ENCODE peak calls at places on chromosomes 7 and 10, in five cellular contexts. T is mammary epithelial cell, V is gastrocnemius medialis, F is kidney, C is Peyer's patch. Y is an unnamed sample.

GRCh38 chr10:110525349-110526260 is 27.9 kb downstream of the DUSP5 start:
- DNase-seq in T (peak; percentile 77), V (no peak), F (no peak), C (no peak), Y (no peak)

GRCh38 chr10:71752391-71753090 is 20.8 kb downstream of the VSIR start:
- DNase-seq in T (no peak), V (no peak), F (peak; percentile 71), C (peak; percentile 83), Y (no peak)

GRCh38 chr7:40531946-40532345 is 397.1 kb downstream of the SUGCT start:
- DNase-seq in T (no peak), V (no peak), F (no peak), C (no peak), Y (no peak)

GRCh38 chr10:50501899-50502556 is 121.7 kb downstream of the SGMS1 start:
- DNase-seq in T (peak; percentile 14), V (no peak), F (no peak), C (no peak), Y (no peak)

GRCh38 chr7:157612664-157613561 is 276.1 kb downstream of the DNAJB6 start:
- DNase-seq in T (no peak), V (no peak), F (peak; percentile 83), C (peak; percentile 69), Y (no peak)

GRCh38 chr10:13346280-13346819 is 1.7 kb downstream of the SEPHS1 start:
- DNase-seq in T (peak; percentile 49), V (no peak), F (no peak), C (no peak), Y (no peak)

GRCh38 chr7:46157931-46158330 is 236.9 kb upstream of the IGFBP3 start:
- DNase-seq in T (no peak), V (no peak), F (no peak), C (no peak), Y (no peak)

GRCh38 chr7:53491041-53491440 is 455.6 kb downstream of the POM121L12 start:
- DNase-seq in T (no peak), V (no peak), F (no peak), C (no peak), Y (no peak)

GRCh38 chr7:125934539-125934938 is 1004.9 kb upstream of the POT1 start:
- DNase-seq in T (peak; percentile 68), V (no peak), F (no peak), C (no peak), Y (no peak)

GRCh38 chr10:22634093-22634492 is 80.3 kb downstream of the PIP4K2A start:
- DNase-seq in T (no peak), V (no peak), F (no peak), C (no peak), Y (no peak)

GRCh38 chr10:45410807-45411606 is 37.0 kb downstream of the ALOX5 start:
- DNase-seq in T (no peak), V (no peak), F (no peak), C (no peak), Y (no peak)

GRCh38 chr10:74437822-74438221 is 286.8 kb downstream of the ADK start:
- DNase-seq in T (peak; percentile 24), V (no peak), F (no peak), C (no peak), Y (no peak)

GRCh38 chr10:44306762-44307161 is 78.1 kb downstream of the CXCL12 start:
- DNase-seq in T (no peak), V (no peak), F (no peak), C (no peak), Y (no peak)

GRCh38 chr10:107611101-107611500 is 446.6 kb upstream of the SORCS1 start:
- DNase-seq in T (peak; percentile 83), V (no peak), F (no peak), C (no peak), Y (no peak)

GRCh38 chr10:112517381-112517976 is 70.5 kb downstream of the VTI1A start:
- DNase-seq in T (peak; percentile 13), V (no peak), F (no peak), C (peak; percentile 79), Y (no peak)

GRCh38 chr10:78316451-78316931 is 282.8 kb downstream of the RPS24 start:
- DNase-seq in T (no peak), V (no peak), F (no peak), C (peak; percentile 39), Y (no peak)

GRCh38 chr10:28008054-28008453 is 9.2 kb upstream of the ODAD2 start:
- DNase-seq in T (no peak), V (no peak), F (no peak), C (no peak), Y (no peak)

GRCh38 chr10:120861200-120861599 is 10.0 kb downstream of the WDR11 start:
- DNase-seq in T (no peak), V (no peak), F (no peak), C (no peak), Y (no peak)

GRCh38 chr7:148856035-148856881 is 27.8 kb downstream of the EZH2 start:
- DNase-seq in T (peak; percentile 21), V (peak; percentile 4), F (no peak), C (peak; percentile 82), Y (no peak)

GRCh38 chr7:150890853-150891584 is 38.7 kb downstream of the AOC1 start:
- DNase-seq in T (no peak), V (no peak), F (no peak), C (no peak), Y (no peak)

GRCh38 chr7:130942211-130942964 is 208.4 kb upstream of the KLF14 start:
- DNase-seq in T (peak; percentile 78), V (peak; percentile 92), F (no peak), C (peak; percentile 89), Y (no peak)

GRCh38 chr10:34397324-34397723 is 417.8 kb downstream of the PARD3 start:
- DNase-seq in T (peak; percentile 8), V (no peak), F (no peak), C (no peak), Y (no peak)

GRCh38 chr7:78863248-78863647 is 590.2 kb downstream of the MAGI2 start:
- DNase-seq in T (no peak), V (no peak), F (no peak), C (no peak), Y (no peak)

GRCh38 chr7:33062023-33062781 is at the start of gene NT5C3A:
- DNase-seq in T (peak; percentile 39), V (peak; percentile 13), F (peak; percentile 89), C (peak; percentile 58), Y (peak; percentile 61)

GRCh38 chr10:116873134-116873533 is 23.8 kb downstream of the ENO4 start:
- DNase-seq in T (no peak), V (no peak), F (no peak), C (no peak), Y (no peak)

GRCh38 chr10:8088504-8088903 is 34.0 kb downstream of the GATA3 start:
- DNase-seq in T (no peak), V (no peak), F (no peak), C (no peak), Y (no peak)

GRCh38 chr10:23528419-23528818 is 89.5 kb downstream of the OTUD1 start:
- DNase-seq in T (no peak), V (no peak), F (no peak), C (no peak), Y (no peak)

GRCh38 chr10:123538401-123539320 is 127.5 kb upstream of the GPR26 start:
- DNase-seq in T (peak; percentile 5), V (no peak), F (no peak), C (no peak), Y (no peak)

GRCh38 chr7:122549578-122549977 is 149.3 kb downstream of the RNF133 start:
- DNase-seq in T (no peak), V (no peak), F (no peak), C (no peak), Y (no peak)

GRCh38 chr10:24349379-24350110 is 140.6 kb downstream of the KIAA1217 start:
- DNase-seq in T (peak; percentile 74), V (no peak), F (no peak), C (no peak), Y (no peak)

GRCh38 chr10:57222603-57223002 is 861.5 kb upstream of the ZWINT start:
- DNase-seq in T (no peak), V (no peak), F (no peak), C (no peak), Y (no peak)

GRCh38 chr7:43700059-43700501 is 29.2 kb downstream of the COA1 start:
- DNase-seq in T (peak; percentile 46), V (no peak), F (no peak), C (no peak), Y (no peak)

GRCh38 chr10:123139165-123139520 is 3.4 kb downstream of the HMX3 start:
- DNase-seq in T (no peak), V (no peak), F (no peak), C (no peak), Y (no peak)

GRCh38 chr7:153524070-153524601 is 528.1 kb upstream of the DPP6 start:
- DNase-seq in T (no peak), V (no peak), F (no peak), C (no peak), Y (peak; percentile 56)

GRCh38 chr7:75039709-75040108 is 33.9 kb downstream of the RCC1L start:
- DNase-seq in T (peak; percentile 3), V (no peak), F (no peak), C (no peak), Y (no peak)

GRCh38 chr10:9158675-9159074 is 1104.2 kb downstream of the GATA3 start:
- DNase-seq in T (peak; percentile 83), V (no peak), F (no peak), C (no peak), Y (no peak)

GRCh38 chr10:84177541-84178386 is 4.2 kb downstream of the GPR15LG start:
- DNase-seq in T (no peak), V (no peak), F (no peak), C (peak; percentile 64), Y (no peak)

DNA sequence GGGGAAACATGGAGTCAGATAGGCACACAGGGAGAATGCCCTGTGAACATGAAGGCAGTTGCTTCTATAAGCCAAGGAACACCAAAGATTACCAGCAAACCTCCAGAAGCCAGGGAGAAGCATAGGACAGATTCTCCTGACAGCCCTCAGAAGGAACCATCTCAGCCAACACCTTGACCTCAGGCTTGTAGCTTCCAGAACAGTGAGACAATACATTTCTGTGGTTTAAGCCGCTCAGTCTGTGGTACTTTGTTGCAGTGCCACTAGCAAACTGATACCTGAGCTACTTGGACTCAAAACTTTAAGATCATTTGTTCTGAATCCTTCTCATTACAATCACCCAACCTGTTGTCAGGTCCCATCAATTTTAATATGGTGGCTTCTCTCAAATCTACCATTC is 31.2 kb downstream of the ABLIM1 start:
- DNase-seq in T (peak; percentile 76), V (no peak), F (no peak), C (no peak), Y (no peak)
- H3K27ac ChIP-seq in T (peak overlapping the region; percentile 5), V (peak overlapping the region; percentile 74), F (no peak overlapping the region), C (no peak overlapping the region), Y (no peak overlapping the region)

GRCh38 chr7:135683609-135684008 is 21.3 kb downstream of the STMP1 start:
- DNase-seq in T (peak; percentile 79), V (no peak), F (no peak), C (no peak), Y (no peak)
- H3K27ac ChIP-seq in T (peak overlapping the region; percentile 18), V (no peak overlapping the region), F (no peak overlapping the region), C (no peak overlapping the region), Y (no peak overlapping the region)

GRCh38 chr10:3287566-3288445 is 115.2 kb upstream of the PITRM1 start:
- DNase-seq in T (no peak), V (no peak), F (peak; percentile 90), C (peak; percentile 85), Y (no peak)
- H3K27ac ChIP-seq in T (no peak overlapping the region), V (no peak overlapping the region), F (no peak overlapping the region), C (no peak overlapping the region), Y (no peak overlapping the region)

DNA sequence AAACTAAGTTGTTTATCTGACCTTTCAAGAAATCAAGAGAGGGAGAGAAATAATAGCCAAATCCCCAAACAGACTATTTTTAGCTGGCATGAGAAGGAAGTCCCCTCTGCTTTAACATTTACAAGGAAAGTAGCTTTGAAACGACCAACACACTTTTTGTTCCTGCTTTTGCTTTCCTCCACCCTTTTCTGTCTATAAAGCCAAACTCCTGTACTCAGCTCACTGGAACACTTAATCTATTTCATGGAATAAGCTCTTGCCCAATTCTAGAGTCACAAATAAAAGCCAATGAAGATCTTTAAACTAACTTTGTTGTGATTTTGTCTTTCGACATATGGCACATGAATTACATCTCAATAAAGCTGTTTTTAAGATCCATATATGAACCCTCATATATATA is 86.8 kb upstream of the CCDC71L start:
- DNase-seq in T (no peak), V (no peak), F (no peak), C (no peak), Y (no peak)
- H3K27ac ChIP-seq in T (no peak overlapping the region), V (no peak overlapping the region), F (no peak overlapping the region), C (no peak overlapping the region), Y (no peak overlapping the region)